ENCODE peak calls at places on chromosomes 12 and 14, in nine cellular contexts. O, E, L, M, I, D, W, V and P are unnamed samples.
A peak's percentile ranks its signal among the peaks of the same experiment; 100 is the strongest.

GRCh38 chr12:125610971-125611370 is 545.7 kb downstream of the AACS start:
- DNase-seq in O (no peak), E (no peak), L (no peak), M (no peak), I (no peak), D (no peak), W (no peak), V (no peak), P (no peak)

GRCh38 chr12:109767991-109768900 is 54.6 kb downstream of the FAM222A start:
- DNase-seq in O (no peak), E (no peak), L (no peak), M (no peak), I (no peak), D (no peak), W (no peak), V (no peak), P (no peak)

GRCh38 chr14:72332054-72332453 is 399.8 kb downstream of the RGS6 start:
- DNase-seq in O (no peak), E (no peak), L (no peak), M (no peak), I (no peak), D (no peak), W (no peak), V (no peak), P (peak; percentile 25)

GRCh38 chr12:2982361-2982760 is 23.2 kb downstream of the TEAD4 start:
- DNase-seq in O (no peak), E (no peak), L (no peak), M (no peak), I (no peak), D (no peak), W (no peak), V (no peak), P (no peak)

GRCh38 chr12:32483499-32483898 is 84.1 kb downstream of the FGD4 start:
- DNase-seq in O (no peak), E (no peak), L (no peak), M (no peak), I (peak; percentile 25), D (no peak), W (no peak), V (no peak), P (no peak)

GRCh38 chr12:89992668-89993401 is 284.2 kb upstream of the ATP2B1 start:
- DNase-seq in O (no peak), E (no peak), L (no peak), M (no peak), I (no peak), D (no peak), W (no peak), V (no peak), P (no peak)

GRCh38 chr12:29374913-29375312 is 6.1 kb downstream of the ERGIC2 start:
- DNase-seq in O (no peak), E (no peak), L (no peak), M (no peak), I (no peak), D (no peak), W (no peak), V (no peak), P (no peak)

GRCh38 chr14:53331921-53332320 is 178.8 kb upstream of the DDHD1 start:
- DNase-seq in O (no peak), E (no peak), L (no peak), M (no peak), I (no peak), D (no peak), W (no peak), V (no peak), P (no peak)

GRCh38 chr12:130281157-130281799 is 56.4 kb upstream of the PIWIL1 start:
- DNase-seq in O (no peak), E (no peak), L (no peak), M (peak; percentile 86), I (no peak), D (no peak), W (no peak), V (peak; percentile 29), P (peak; percentile 8)

DNA sequence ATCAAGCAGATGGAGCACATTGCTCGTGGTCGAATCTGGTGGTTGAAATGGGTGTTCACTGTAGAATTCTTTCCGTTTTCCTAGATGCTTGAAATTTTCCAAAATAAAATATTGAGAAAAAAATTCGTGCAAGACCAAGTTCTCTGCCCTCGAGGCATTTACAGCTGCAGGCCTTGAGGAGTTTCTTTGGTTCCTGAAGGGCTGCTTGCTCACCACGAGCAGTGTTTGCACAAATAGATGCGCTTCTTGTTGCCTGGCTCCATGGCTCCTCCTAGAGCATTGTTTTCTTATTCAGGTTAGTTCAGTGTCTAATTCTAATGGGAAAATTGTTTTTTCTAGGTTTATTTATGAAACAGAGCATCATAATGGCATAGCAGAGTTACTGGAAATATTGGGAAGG is 74.5 kb upstream of the DYNC1H1 start:
- DNase-seq in O (no peak), E (no peak), L (no peak), M (no peak), I (no peak), D (peak; percentile 32), W (no peak), V (no peak), P (peak; percentile 0)
- TF ChIP-seq CTCF in O (no peak), E (no peak), L (no peak), M (no peak), I (no peak), D (peak; percentile 29), W (no peak), V (no peak), P (peak; percentile 5)

DNA sequence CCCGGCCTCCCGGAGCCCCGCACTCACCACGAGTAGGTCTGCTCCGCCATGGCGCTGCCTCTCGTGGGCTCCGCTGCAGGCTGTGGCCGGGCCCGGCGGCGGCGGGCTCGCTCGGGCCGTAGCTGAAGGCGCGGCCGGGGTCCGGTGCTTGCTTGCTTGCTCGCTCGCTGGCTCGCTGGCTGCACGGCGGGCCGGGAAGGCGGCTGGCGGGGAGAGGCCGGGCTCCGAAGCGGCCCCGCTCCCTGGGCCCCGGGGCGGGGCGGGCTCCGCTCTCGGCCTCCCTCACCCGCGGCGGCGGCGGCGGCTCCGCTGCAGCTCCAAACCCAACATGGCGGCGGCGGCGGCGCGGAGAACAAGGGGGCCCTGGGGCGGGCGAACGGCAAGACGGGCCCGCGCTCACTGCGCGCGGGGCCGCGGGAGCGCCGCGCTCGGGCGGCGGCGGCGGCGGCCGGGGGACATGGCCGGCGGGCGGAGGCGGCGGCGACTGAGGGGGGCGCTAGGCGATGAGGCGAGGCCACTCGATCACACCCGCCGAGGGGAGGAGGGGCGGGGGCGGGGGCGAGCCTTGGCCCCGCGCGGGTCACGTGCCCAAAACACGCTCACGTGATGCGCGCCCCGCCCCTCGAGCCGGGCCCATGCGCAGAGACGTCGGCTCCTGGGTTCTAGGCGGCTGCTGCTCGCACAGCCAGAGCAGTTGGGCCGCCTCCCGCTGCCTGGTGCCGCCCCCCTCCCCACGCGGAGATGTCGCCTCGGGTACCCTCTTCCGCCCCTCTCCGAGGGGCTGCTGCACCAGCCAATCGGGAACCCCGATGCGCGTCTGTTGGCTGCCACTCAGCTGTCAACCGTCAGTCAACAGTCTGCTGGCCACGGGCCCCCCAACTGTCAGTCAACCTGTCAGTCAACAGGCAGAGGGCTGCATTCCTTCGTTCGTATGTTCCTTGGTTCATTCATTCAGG is at the start of gene SPPL3:
- DNase-seq in O (no peak), E (peak; percentile 86), L (peak; percentile 36), M (peak; percentile 97), I (peak; percentile 95), D (peak; percentile 4), W (no peak), V (peak; percentile 94), P (peak; percentile 86)
- TF ChIP-seq CTCF in O (no peak), E (no peak), L (no peak), M (no peak), I (peak; percentile 21), D (no peak), W (no peak), V (no peak), P (no peak)

DNA sequence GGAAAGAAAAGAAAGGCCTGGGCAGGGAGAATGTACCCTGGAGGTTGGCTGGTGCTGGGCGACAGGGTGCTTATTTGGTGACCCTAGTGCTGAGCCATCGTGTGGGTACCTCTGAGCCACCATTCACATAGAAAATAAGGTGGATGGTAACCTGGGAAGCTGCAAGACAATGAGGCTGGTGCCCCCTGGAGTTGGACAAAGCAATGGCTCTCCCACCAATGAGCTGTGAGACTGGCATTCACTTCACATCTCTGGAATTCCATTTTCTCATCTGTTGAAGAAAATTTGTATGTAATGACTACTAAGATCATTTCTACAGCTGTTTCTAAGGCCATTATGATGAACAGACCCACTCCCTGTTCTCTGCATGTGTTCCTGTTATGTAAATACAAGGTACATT is 63.1 kb upstream of the IGF1 start:
- DNase-seq in O (no peak), E (no peak), L (no peak), M (no peak), I (no peak), D (no peak), W (no peak), V (no peak), P (no peak)
- TF ChIP-seq CTCF in O (no peak), E (no peak), L (peak; percentile 30), M (no peak), I (no peak), D (peak; percentile 29), W (peak; percentile 22), V (no peak), P (no peak)

DNA sequence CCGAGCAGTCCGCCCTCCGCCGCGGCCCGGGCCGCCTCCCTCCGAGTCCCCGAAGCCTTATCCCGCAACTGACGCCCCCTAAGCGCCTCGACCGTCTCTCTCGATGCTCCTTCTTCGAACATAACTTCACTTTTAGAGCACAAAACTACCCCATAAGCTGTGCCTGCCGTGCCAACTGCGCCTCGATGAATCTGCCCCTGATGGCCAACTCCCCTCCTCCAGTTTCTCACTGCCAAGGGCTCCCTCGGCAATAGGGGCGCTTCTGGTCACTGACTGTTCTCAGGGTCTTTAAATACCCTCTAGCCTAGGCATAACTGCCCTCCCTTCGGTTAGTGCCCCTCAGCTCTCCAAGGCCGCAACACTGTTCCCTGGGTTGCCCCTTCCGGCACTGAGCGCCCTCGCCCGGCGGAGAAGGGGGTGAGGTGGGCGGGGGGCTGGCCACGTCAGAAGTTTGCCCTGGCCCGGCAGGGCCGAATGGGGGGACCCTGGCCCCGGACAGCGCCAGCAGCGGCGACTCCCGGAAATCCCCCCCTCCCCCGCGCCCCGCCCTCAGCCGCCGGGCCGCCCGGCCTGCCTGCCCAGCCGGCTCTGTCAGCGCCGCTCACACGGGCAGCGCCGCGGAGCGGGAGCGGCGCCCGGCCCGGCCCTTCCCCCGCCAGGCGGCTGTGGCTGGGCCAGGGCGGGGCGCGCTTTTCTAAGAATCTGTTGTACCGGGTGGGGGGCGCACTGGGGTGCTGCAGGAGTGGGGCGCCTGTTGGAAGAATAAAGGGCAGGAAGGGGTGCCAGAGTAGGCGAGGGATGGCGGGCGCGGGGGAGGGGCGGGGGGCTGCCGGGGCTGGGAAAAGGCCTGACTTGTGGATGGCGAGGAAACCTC is 10.6 kb downstream of the RARG start:
- DNase-seq in O (no peak), E (peak; percentile 57), L (no peak), M (peak; percentile 95), I (peak; percentile 84), D (no peak), W (no peak), V (peak; percentile 44), P (no peak)
- TF ChIP-seq CTCF in O (peak; percentile 71), E (peak; percentile 28), L (peak; percentile 15), M (no peak), I (peak; percentile 37), D (peak; percentile 16), W (peak; percentile 30), V (no peak), P (no peak)

GRCh38 chr12:95848575-95849388 is 10.0 kb upstream of the SNRPF start:
- DNase-seq in O (no peak), E (peak; percentile 55), L (no peak), M (no peak), I (no peak), D (no peak), W (no peak), V (no peak), P (peak; percentile 58)
- TF ChIP-seq CTCF in O (peak; percentile 48), E (peak; percentile 40), L (peak; percentile 44), M (peak; percentile 20), I (no peak), D (peak; percentile 34), W (peak; percentile 13), V (no peak), P (peak; percentile 41)